ENCODE peak calls at places on chromosomes 7 and 10, in five cellular contexts. One of them, this sample, is unnamed.

GRCh38 chr7:22320416-22320815 is 36.5 kb downstream of the RAPGEF5 start:
- DNase-seq in H1: no peak
- DNase-seq in K562: no peak
- DNase-seq in GM12878: no peak
- DNase-seq in HepG2: no peak
- DNase-seq in this sample: no peak

GRCh38 chr10:21364196-21365114 is 161.0 kb downstream of the SKIDA1 start:
- DNase-seq in K562: no peak
- DNase-seq in H1: peak; percentile 50
- DNase-seq in GM12878: no peak
- DNase-seq in HepG2: peak; percentile 89
- DNase-seq in this sample: no peak

GRCh38 chr7:87600130-87601124 is at the start of gene ABCB1:
- DNase-seq in K562: peak; percentile 12
- DNase-seq in H1: peak; percentile 74
- DNase-seq in HepG2: peak; percentile 63
- DNase-seq in GM12878: no peak
- DNase-seq in this sample: peak; percentile 91

GRCh38 chr7:147829021-147829420 is 761.5 kb upstream of the C7orf33 start:
- DNase-seq in K562: no peak
- DNase-seq in H1: no peak
- DNase-seq in GM12878: no peak
- DNase-seq in HepG2: no peak
- DNase-seq in this sample: no peak

GRCh38 chr7:47460251-47460989 is 121.5 kb downstream of the TNS3 start:
- DNase-seq in H1: no peak
- DNase-seq in K562: no peak
- DNase-seq in GM12878: no peak
- DNase-seq in HepG2: no peak
- DNase-seq in this sample: no peak

GRCh38 chr10:62354941-62355340 is 19.2 kb upstream of the ZNF365 start:
- DNase-seq in GM12878: no peak
- DNase-seq in H1: no peak
- DNase-seq in K562: no peak
- DNase-seq in HepG2: no peak
- DNase-seq in this sample: no peak

GRCh38 chr10:96832721-96833219 is 672 bp downstream of the LCOR start:
- DNase-seq in K562: peak; percentile 83
- DNase-seq in HepG2: peak; percentile 58
- DNase-seq in H1: peak; percentile 83
- DNase-seq in GM12878: no peak
- DNase-seq in this sample: peak; percentile 95

GRCh38 chr7:97081901-97082300 is 35.6 kb upstream of the SDHAF3 start:
- DNase-seq in H1: no peak
- DNase-seq in GM12878: no peak
- DNase-seq in K562: no peak
- DNase-seq in HepG2: no peak
- DNase-seq in this sample: no peak

GRCh38 chr7:23020742-23021401 is 6.9 kb upstream of the HYCC1 start:
- DNase-seq in K562: no peak
- DNase-seq in GM12878: no peak
- DNase-seq in H1: no peak
- DNase-seq in HepG2: no peak
- DNase-seq in this sample: no peak

GRCh38 chr10:97131041-97131659 is 54.6 kb downstream of the SLIT1 start:
- DNase-seq in GM12878: no peak
- DNase-seq in K562: no peak
- DNase-seq in HepG2: no peak
- DNase-seq in H1: no peak
- DNase-seq in this sample: no peak

GRCh38 chr10:126917975-126918908 is 13.0 kb downstream of the DOCK1 start:
- DNase-seq in H1: no peak
- DNase-seq in K562: no peak
- DNase-seq in HepG2: no peak
- DNase-seq in GM12878: no peak
- DNase-seq in this sample: peak; percentile 60

GRCh38 chr10:63929826-63930467 is 408.7 kb downstream of the REEP3 start:
- DNase-seq in HepG2: no peak
- DNase-seq in K562: no peak
- DNase-seq in H1: no peak
- DNase-seq in GM12878: no peak
- DNase-seq in this sample: peak; percentile 5

GRCh38 chr7:138608292-138608691 is 92.9 kb downstream of the SVOPL start:
- DNase-seq in HepG2: no peak
- DNase-seq in H1: no peak
- DNase-seq in K562: no peak
- DNase-seq in GM12878: peak; percentile 2
- DNase-seq in this sample: no peak

GRCh38 chr10:92693534-92693893 is 3.8 kb downstream of the HHEX start:
- DNase-seq in HepG2: no peak
- DNase-seq in GM12878: no peak
- DNase-seq in H1: no peak
- DNase-seq in K562: no peak
- DNase-seq in this sample: no peak

GRCh38 chr7:98556288-98556687 is 60.8 kb upstream of the NPTX2 start:
- DNase-seq in K562: no peak
- DNase-seq in H1: no peak
- DNase-seq in HepG2: no peak
- DNase-seq in GM12878: no peak
- DNase-seq in this sample: peak; percentile 72

GRCh38 chr10:132534348-132535064 is 3.1 kb upstream of the INPP5A start:
- DNase-seq in H1: no peak
- DNase-seq in GM12878: no peak
- DNase-seq in HepG2: no peak
- DNase-seq in K562: no peak
- DNase-seq in this sample: no peak

GRCh38 chr7:17302575-17303142 is 4.2 kb downstream of the AHR start:
- DNase-seq in GM12878: peak; percentile 40
- DNase-seq in K562: no peak
- DNase-seq in HepG2: no peak
- DNase-seq in H1: no peak
- DNase-seq in this sample: no peak

GRCh38 chr7:139231513-139232376 is 708 bp downstream of the UBN2 start:
- DNase-seq in GM12878: no peak
- DNase-seq in H1: peak; percentile 63
- DNase-seq in HepG2: peak; percentile 58
- DNase-seq in K562: peak; percentile 72
- DNase-seq in this sample: peak; percentile 83

GRCh38 chr10:5524721-5525531 is at the start of gene CALML3:
- DNase-seq in GM12878: no peak
- DNase-seq in H1: no peak
- DNase-seq in K562: no peak
- DNase-seq in HepG2: no peak
- DNase-seq in this sample: no peak

GRCh38 chr7:131265227-131265626 is 62.4 kb upstream of the MKLN1 start:
- DNase-seq in HepG2: no peak
- DNase-seq in K562: no peak
- DNase-seq in H1: no peak
- DNase-seq in GM12878: no peak
- DNase-seq in this sample: no peak

GRCh38 chr10:8534089-8534488 is 479.6 kb downstream of the GATA3 start:
- DNase-seq in K562: no peak
- DNase-seq in GM12878: no peak
- DNase-seq in H1: no peak
- DNase-seq in HepG2: no peak
- DNase-seq in this sample: peak; percentile 30

GRCh38 chr10:18044976-18045720 is 93.4 kb downstream of the SLC39A12 start:
- DNase-seq in H1: no peak
- DNase-seq in K562: no peak
- DNase-seq in HepG2: no peak
- DNase-seq in GM12878: no peak
- DNase-seq in this sample: no peak

GRCh38 chr10:555281-555680 is 134.2 kb downstream of the DIP2C start:
- DNase-seq in GM12878: no peak
- DNase-seq in HepG2: no peak
- DNase-seq in K562: no peak
- DNase-seq in H1: no peak
- DNase-seq in this sample: no peak

GRCh38 chr7:94330474-94331027 is 64.1 kb upstream of the COL1A2 start:
- DNase-seq in HepG2: no peak
- DNase-seq in GM12878: no peak
- DNase-seq in H1: no peak
- DNase-seq in K562: no peak
- DNase-seq in this sample: no peak

GRCh38 chr7:107870427-107871000 is 20.5 kb upstream of the DLD start:
- DNase-seq in K562: no peak
- DNase-seq in HepG2: no peak
- DNase-seq in H1: no peak
- DNase-seq in GM12878: no peak
- DNase-seq in this sample: no peak

GRCh38 chr10:10293431-10293830 is 724.2 kb upstream of the CELF2 start:
- DNase-seq in HepG2: no peak
- DNase-seq in H1: no peak
- DNase-seq in GM12878: no peak
- DNase-seq in K562: no peak
- DNase-seq in this sample: no peak

GRCh38 chr10:78388331-78389050 is 354.8 kb downstream of the RPS24 start:
- DNase-seq in GM12878: no peak
- DNase-seq in K562: no peak
- DNase-seq in HepG2: no peak
- DNase-seq in H1: no peak
- DNase-seq in this sample: no peak

GRCh38 chr7:36192877-36193276 is 39.8 kb downstream of the EEPD1 start:
- DNase-seq in H1: no peak
- DNase-seq in GM12878: no peak
- DNase-seq in HepG2: no peak
- DNase-seq in K562: no peak
- DNase-seq in this sample: no peak

GRCh38 chr7:27204851-27205322 is 5.0 kb upstream of the HOXA13 start:
- DNase-seq in GM12878: no peak
- DNase-seq in HepG2: no peak
- DNase-seq in H1: peak; percentile 61
- DNase-seq in K562: no peak
- DNase-seq in this sample: no peak

GRCh38 chr7:90222811-90223725 is 11.5 kb downstream of the STEAP2 start:
- DNase-seq in H1: no peak
- DNase-seq in GM12878: no peak
- DNase-seq in HepG2: peak; percentile 28
- DNase-seq in K562: no peak
- DNase-seq in this sample: no peak
- TF ChIP-seq EP300 in H1: no peak
- TF ChIP-seq EP300 in GM12878: no peak
- TF ChIP-seq EP300 in HepG2: no peak
- TF ChIP-seq EP300 in K562: no peak
- TF ChIP-seq EP300 in this sample: no peak

GRCh38 chr7:1643270-1644092 is 26.6 kb upstream of the ELFN1 start:
- DNase-seq in K562: no peak
- DNase-seq in H1: no peak
- DNase-seq in GM12878: no peak
- DNase-seq in HepG2: no peak
- DNase-seq in this sample: no peak

GRCh38 chr7:1641173-1641572 is 28.9 kb upstream of the ELFN1 start:
- DNase-seq in GM12878: no peak
- DNase-seq in K562: no peak
- DNase-seq in H1: no peak
- DNase-seq in HepG2: no peak
- DNase-seq in this sample: no peak

GRCh38 chr7:1641661-1642260 is 28.3 kb upstream of the ELFN1 start:
- DNase-seq in K562: no peak
- DNase-seq in GM12878: no peak
- DNase-seq in HepG2: no peak
- DNase-seq in H1: no peak
- DNase-seq in this sample: no peak

GRCh38 chr7:1640376-1641172 is 29.5 kb upstream of the ELFN1 start:
- DNase-seq in GM12878: no peak
- DNase-seq in K562: peak; percentile 49
- DNase-seq in H1: peak; percentile 51
- DNase-seq in HepG2: no peak
- DNase-seq in this sample: peak; percentile 57

DNA sequence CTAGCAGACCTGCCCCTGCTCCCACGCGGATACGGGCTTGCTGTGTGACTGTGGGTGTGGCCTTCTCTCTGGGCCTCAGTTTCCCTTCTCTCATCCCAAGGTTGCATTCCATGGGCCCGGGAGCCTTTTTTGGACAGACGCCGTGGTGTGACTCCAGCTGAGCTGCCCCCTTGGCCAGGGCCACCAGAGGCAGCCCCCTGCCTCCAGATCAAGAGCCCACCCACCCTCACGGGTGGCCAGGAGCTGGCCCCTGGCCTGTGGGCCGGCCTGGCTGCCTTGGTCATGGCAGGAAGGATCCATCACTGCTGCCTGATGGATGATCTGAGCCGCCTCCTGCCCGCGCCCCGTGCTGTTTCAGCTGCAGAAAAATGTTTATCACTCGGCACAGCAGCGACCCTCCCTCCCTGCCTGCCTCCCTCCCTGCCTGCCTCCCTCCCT is 27.8 kb upstream of the ELFN1 start:
- DNase-seq in HepG2: no peak
- DNase-seq in H1: no peak
- DNase-seq in K562: no peak
- DNase-seq in GM12878: no peak
- DNase-seq in this sample: no peak
- TF ChIP-seq JUND in HepG2: no peak
- TF ChIP-seq JUND in H1: no peak
- TF ChIP-seq JUND in K562: no peak
- TF ChIP-seq JUND in GM12878: no peak
- TF ChIP-seq JUND in this sample: no peak

GRCh38 chr7:117666019-117666418 is 186.2 kb downstream of the CFTR start:
- DNase-seq in H1: no peak
- DNase-seq in K562: no peak
- DNase-seq in HepG2: no peak
- DNase-seq in GM12878: no peak
- DNase-seq in this sample: no peak
- TF ChIP-seq EP300 in H1: no peak
- TF ChIP-seq EP300 in K562: no peak
- TF ChIP-seq EP300 in HepG2: no peak
- TF ChIP-seq EP300 in GM12878: no peak
- TF ChIP-seq EP300 in this sample: no peak

DNA sequence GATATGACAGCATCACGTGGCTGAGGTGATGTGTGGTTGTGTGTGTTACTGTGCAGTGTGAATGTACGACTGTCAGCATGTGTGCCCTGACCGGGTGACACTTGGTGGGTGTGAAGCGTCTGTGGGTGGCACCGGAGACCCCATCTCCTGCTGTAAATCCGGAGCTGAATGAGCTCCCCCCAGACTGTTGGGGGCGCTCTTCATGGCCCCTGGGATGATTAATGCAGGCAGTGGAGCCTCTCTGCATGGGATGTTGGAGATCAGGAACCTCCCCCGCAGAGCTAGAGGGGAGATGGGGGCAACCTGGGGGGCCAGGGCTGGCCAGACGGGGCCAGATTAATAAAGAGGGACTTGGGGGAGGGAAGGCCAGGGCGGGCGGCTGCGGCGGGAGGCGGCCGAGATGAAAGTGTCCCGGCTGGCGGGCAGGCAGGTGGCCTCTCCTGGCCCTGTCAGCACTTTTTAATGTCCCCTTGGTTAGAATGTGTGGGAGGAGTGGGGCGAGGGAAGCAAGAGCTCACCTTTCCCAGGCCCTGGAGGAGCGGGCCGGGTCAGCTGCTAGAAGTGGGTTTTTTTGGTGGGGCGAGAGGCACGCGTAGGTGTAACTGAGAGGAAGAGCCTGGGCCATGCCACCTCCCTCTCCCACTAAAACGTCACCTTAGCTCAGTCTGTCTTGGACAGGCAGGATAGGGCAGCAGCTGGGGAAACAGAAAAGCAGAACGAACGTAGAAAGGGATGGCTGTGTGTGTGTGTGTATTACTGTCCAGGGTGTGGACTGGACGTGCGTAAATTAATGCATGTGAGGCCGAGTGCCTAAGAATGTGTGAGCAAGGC is 34.2 kb downstream of the HIF1AN start:
- DNase-seq in HepG2: peak; percentile 43
- DNase-seq in GM12878: no peak
- DNase-seq in K562: peak; percentile 25
- DNase-seq in H1: peak; percentile 71
- DNase-seq in this sample: peak; percentile 27
- TF ChIP-seq JUND in HepG2: no peak
- TF ChIP-seq JUND in GM12878: no peak
- TF ChIP-seq JUND in K562: no peak
- TF ChIP-seq JUND in H1: no peak
- TF ChIP-seq JUND in this sample: no peak